ENCODE peak calls at places on chromosomes 7 and 10, in eight cellular contexts. One of them, this sample, is unnamed.

GRCh38 chr10:132306951-132307751 is 599 bp downstream of the STK32C start:
- DNase-seq in fibroblast of lung: peak; percentile 7
- DNase-seq in breast epithelium: peak; percentile 45
- DNase-seq in osteoblast: peak; percentile 88
- DNase-seq in OCI-LY7: no peak
- DNase-seq in heart left ventricle: peak; percentile 56
- DNase-seq in small intestine: peak; percentile 27
- DNase-seq in psoas muscle: peak; percentile 53
- DNase-seq in this sample: peak; percentile 85

GRCh38 chr7:107208046-107208458 is 39.2 kb downstream of the HBP1 start:
- DNase-seq in heart left ventricle: no peak
- DNase-seq in fibroblast of lung: peak; percentile 23
- DNase-seq in breast epithelium: no peak
- DNase-seq in OCI-LY7: peak; percentile 4
- DNase-seq in small intestine: no peak
- DNase-seq in psoas muscle: no peak
- DNase-seq in osteoblast: peak; percentile 73
- DNase-seq in this sample: no peak

GRCh38 chr7:28474267-28474618 is 61.9 kb downstream of the CREB5 start:
- DNase-seq in fibroblast of lung: no peak
- DNase-seq in heart left ventricle: no peak
- DNase-seq in osteoblast: no peak
- DNase-seq in OCI-LY7: no peak
- DNase-seq in small intestine: no peak
- DNase-seq in psoas muscle: no peak
- DNase-seq in breast epithelium: no peak
- DNase-seq in this sample: no peak

GRCh38 chr10:8416192-8416701 is 361.8 kb downstream of the GATA3 start:
- DNase-seq in heart left ventricle: no peak
- DNase-seq in psoas muscle: no peak
- DNase-seq in OCI-LY7: no peak
- DNase-seq in fibroblast of lung: no peak
- DNase-seq in breast epithelium: no peak
- DNase-seq in osteoblast: no peak
- DNase-seq in small intestine: no peak
- DNase-seq in this sample: no peak

GRCh38 chr7:29946428-29947186 is 43.0 kb downstream of the SCRN1 start:
- DNase-seq in osteoblast: peak; percentile 73
- DNase-seq in OCI-LY7: peak; percentile 27
- DNase-seq in small intestine: peak; percentile 9
- DNase-seq in fibroblast of lung: peak; percentile 44
- DNase-seq in heart left ventricle: peak; percentile 43
- DNase-seq in breast epithelium: no peak
- DNase-seq in psoas muscle: no peak
- DNase-seq in this sample: peak; percentile 46

GRCh38 chr10:22420787-22421517 is 75.7 kb downstream of the SPAG6 start:
- DNase-seq in fibroblast of lung: peak; percentile 59
- DNase-seq in small intestine: no peak
- DNase-seq in OCI-LY7: peak; percentile 36
- DNase-seq in breast epithelium: no peak
- DNase-seq in heart left ventricle: no peak
- DNase-seq in osteoblast: peak; percentile 80
- DNase-seq in psoas muscle: no peak
- DNase-seq in this sample: no peak

GRCh38 chr10:116947838-116948529 is 57.0 kb downstream of the SHTN1 start:
- DNase-seq in fibroblast of lung: peak; percentile 28
- DNase-seq in psoas muscle: no peak
- DNase-seq in breast epithelium: no peak
- DNase-seq in heart left ventricle: no peak
- DNase-seq in small intestine: peak; percentile 3
- DNase-seq in OCI-LY7: no peak
- DNase-seq in osteoblast: no peak
- DNase-seq in this sample: no peak

GRCh38 chr7:2299131-2299829 is 15.0 kb downstream of the SNX8 start:
- DNase-seq in breast epithelium: no peak
- DNase-seq in small intestine: no peak
- DNase-seq in heart left ventricle: no peak
- DNase-seq in psoas muscle: peak; percentile 30
- DNase-seq in osteoblast: peak; percentile 94
- DNase-seq in fibroblast of lung: peak; percentile 75
- DNase-seq in OCI-LY7: peak; percentile 19
- DNase-seq in this sample: no peak

GRCh38 chr10:49633327-49634045 is 19.6 kb downstream of the CHAT start:
- DNase-seq in breast epithelium: no peak
- DNase-seq in heart left ventricle: no peak
- DNase-seq in psoas muscle: no peak
- DNase-seq in fibroblast of lung: no peak
- DNase-seq in small intestine: no peak
- DNase-seq in OCI-LY7: no peak
- DNase-seq in osteoblast: peak; percentile 63
- DNase-seq in this sample: no peak

GRCh38 chr10:118792501-118792900 is 37.7 kb upstream of the CACUL1 start:
- DNase-seq in small intestine: no peak
- DNase-seq in psoas muscle: no peak
- DNase-seq in OCI-LY7: no peak
- DNase-seq in osteoblast: peak; percentile 63
- DNase-seq in fibroblast of lung: peak; percentile 8
- DNase-seq in heart left ventricle: no peak
- DNase-seq in breast epithelium: peak; percentile 44
- DNase-seq in this sample: no peak

GRCh38 chr7:84399661-84400060 is 205.1 kb upstream of the SEMA3A start:
- DNase-seq in psoas muscle: no peak
- DNase-seq in breast epithelium: no peak
- DNase-seq in fibroblast of lung: no peak
- DNase-seq in OCI-LY7: no peak
- DNase-seq in heart left ventricle: no peak
- DNase-seq in osteoblast: peak; percentile 3
- DNase-seq in small intestine: no peak
- DNase-seq in this sample: no peak

GRCh38 chr7:44964384-44964830 is 14.4 kb downstream of the MYO1G start:
- DNase-seq in fibroblast of lung: no peak
- DNase-seq in psoas muscle: no peak
- DNase-seq in OCI-LY7: no peak
- DNase-seq in osteoblast: peak; percentile 92
- DNase-seq in heart left ventricle: no peak
- DNase-seq in small intestine: no peak
- DNase-seq in breast epithelium: no peak
- DNase-seq in this sample: no peak

GRCh38 chr10:3887885-3888476 is 103.0 kb upstream of the KLF6 start:
- DNase-seq in OCI-LY7: no peak
- DNase-seq in heart left ventricle: no peak
- DNase-seq in psoas muscle: peak; percentile 47
- DNase-seq in small intestine: peak; percentile 87
- DNase-seq in osteoblast: peak; percentile 86
- DNase-seq in breast epithelium: peak; percentile 67
- DNase-seq in fibroblast of lung: peak; percentile 78
- DNase-seq in this sample: no peak
- H3K4me1 ChIP-seq in OCI-LY7: no peaks in the 10 kb centered on the region
- H3K4me1 ChIP-seq in heart left ventricle: peaks cover 15% of the 10 kb centered on the region
- H3K4me1 ChIP-seq in psoas muscle: peaks cover 20% of the 10 kb centered on the region
- H3K4me1 ChIP-seq in small intestine: peaks cover 2% of the 10 kb centered on the region
- H3K4me1 ChIP-seq in osteoblast: peaks cover 41% of the 10 kb centered on the region
- H3K4me1 ChIP-seq in breast epithelium: no peaks in the 10 kb centered on the region
- H3K4me1 ChIP-seq in fibroblast of lung: peaks cover 19% of the 10 kb centered on the region
- H3K4me1 ChIP-seq in this sample: peaks cover 31% of the 10 kb centered on the region

GRCh38 chr7:105000190-105000589 is 13.8 kb upstream of the KMT2E start:
- DNase-seq in heart left ventricle: no peak
- DNase-seq in breast epithelium: no peak
- DNase-seq in fibroblast of lung: no peak
- DNase-seq in osteoblast: peak; percentile 36
- DNase-seq in psoas muscle: no peak
- DNase-seq in OCI-LY7: no peak
- DNase-seq in small intestine: no peak
- DNase-seq in this sample: no peak
- H3K4me1 ChIP-seq in heart left ventricle: peaks cover 56% of the 10 kb centered on the region
- H3K4me1 ChIP-seq in breast epithelium: peaks cover 31% of the 10 kb centered on the region
- H3K4me1 ChIP-seq in fibroblast of lung: peaks cover 3% of the 10 kb centered on the region
- H3K4me1 ChIP-seq in osteoblast: peaks cover 39% of the 10 kb centered on the region
- H3K4me1 ChIP-seq in psoas muscle: peaks cover 98% of the 10 kb centered on the region
- H3K4me1 ChIP-seq in OCI-LY7: peaks cover 39% of the 10 kb centered on the region
- H3K4me1 ChIP-seq in small intestine: peaks cover 15% of the 10 kb centered on the region
- H3K4me1 ChIP-seq in this sample: peaks cover 81% of the 10 kb centered on the region

GRCh38 chr10:87803328-87803727 is 14.7 kb downstream of the ATAD1 start:
- DNase-seq in heart left ventricle: no peak
- DNase-seq in osteoblast: no peak
- DNase-seq in OCI-LY7: no peak
- DNase-seq in small intestine: no peak
- DNase-seq in psoas muscle: no peak
- DNase-seq in fibroblast of lung: no peak
- DNase-seq in breast epithelium: no peak
- DNase-seq in this sample: no peak
- H3K4me1 ChIP-seq in heart left ventricle: no peaks in the 10 kb centered on the region
- H3K4me1 ChIP-seq in osteoblast: no peaks in the 10 kb centered on the region
- H3K4me1 ChIP-seq in OCI-LY7: no peaks in the 10 kb centered on the region
- H3K4me1 ChIP-seq in small intestine: no peaks in the 10 kb centered on the region
- H3K4me1 ChIP-seq in psoas muscle: no peaks in the 10 kb centered on the region
- H3K4me1 ChIP-seq in fibroblast of lung: no peaks in the 10 kb centered on the region
- H3K4me1 ChIP-seq in breast epithelium: no peaks in the 10 kb centered on the region
- H3K4me1 ChIP-seq in this sample: peaks cover 22% of the 10 kb centered on the region

GRCh38 chr10:124742418-124743187 is 1.6 kb downstream of the FAM53B start:
- DNase-seq in fibroblast of lung: peak; percentile 33
- DNase-seq in psoas muscle: peak; percentile 24
- DNase-seq in breast epithelium: no peak
- DNase-seq in osteoblast: no peak
- DNase-seq in OCI-LY7: peak; percentile 79
- DNase-seq in heart left ventricle: no peak
- DNase-seq in small intestine: peak; percentile 60
- DNase-seq in this sample: no peak

GRCh38 chr10:124741922-124742417 is 2.2 kb downstream of the FAM53B start:
- DNase-seq in breast epithelium: no peak
- DNase-seq in fibroblast of lung: no peak
- DNase-seq in small intestine: peak; percentile 49
- DNase-seq in OCI-LY7: peak; percentile 50
- DNase-seq in psoas muscle: peak; percentile 19
- DNase-seq in heart left ventricle: peak; percentile 45
- DNase-seq in osteoblast: no peak
- DNase-seq in this sample: peak; percentile 84

GRCh38 chr10:124744688-124745055 is 494 bp upstream of the FAM53B start:
- DNase-seq in osteoblast: peak; percentile 86
- DNase-seq in psoas muscle: no peak
- DNase-seq in fibroblast of lung: peak; percentile 69
- DNase-seq in small intestine: no peak
- DNase-seq in breast epithelium: peak; percentile 55
- DNase-seq in heart left ventricle: no peak
- DNase-seq in OCI-LY7: no peak
- DNase-seq in this sample: peak; percentile 61

GRCh38 chr10:124744047-124744687 is at the start of gene FAM53B:
- DNase-seq in small intestine: peak; percentile 91
- DNase-seq in osteoblast: peak; percentile 98
- DNase-seq in OCI-LY7: peak; percentile 89
- DNase-seq in heart left ventricle: peak; percentile 91
- DNase-seq in fibroblast of lung: peak; percentile 78
- DNase-seq in breast epithelium: no peak
- DNase-seq in psoas muscle: peak; percentile 91
- DNase-seq in this sample: peak; percentile 80

GRCh38 chr10:124743188-124744046 is 761 bp downstream of the FAM53B start:
- DNase-seq in OCI-LY7: peak; percentile 57
- DNase-seq in osteoblast: peak; percentile 93
- DNase-seq in psoas muscle: peak; percentile 53
- DNase-seq in heart left ventricle: no peak
- DNase-seq in small intestine: no peak
- DNase-seq in breast epithelium: no peak
- DNase-seq in fibroblast of lung: peak; percentile 36
- DNase-seq in this sample: peak; percentile 45
- H3K4me1 ChIP-seq in OCI-LY7: peaks cover 53% of the 10 kb centered on the region
- H3K4me1 ChIP-seq in osteoblast: peaks cover 25% of the 10 kb centered on the region
- H3K4me1 ChIP-seq in psoas muscle: peaks cover 58% of the 10 kb centered on the region
- H3K4me1 ChIP-seq in heart left ventricle: peaks cover 43% of the 10 kb centered on the region
- H3K4me1 ChIP-seq in small intestine: peaks cover 13% of the 10 kb centered on the region
- H3K4me1 ChIP-seq in breast epithelium: peaks cover 35% of the 10 kb centered on the region
- H3K4me1 ChIP-seq in fibroblast of lung: peaks cover 2% of the 10 kb centered on the region
- H3K4me1 ChIP-seq in this sample: peaks cover 46% of the 10 kb centered on the region

GRCh38 chr7:76002139-76002538 is 7.7 kb upstream of the TMEM120A start:
- DNase-seq in heart left ventricle: no peak
- DNase-seq in small intestine: no peak
- DNase-seq in psoas muscle: no peak
- DNase-seq in fibroblast of lung: no peak
- DNase-seq in OCI-LY7: no peak
- DNase-seq in breast epithelium: no peak
- DNase-seq in osteoblast: no peak
- DNase-seq in this sample: no peak
- H3K4me1 ChIP-seq in heart left ventricle: no peaks in the 10 kb centered on the region
- H3K4me1 ChIP-seq in small intestine: no peaks in the 10 kb centered on the region
- H3K4me1 ChIP-seq in psoas muscle: no peaks in the 10 kb centered on the region
- H3K4me1 ChIP-seq in fibroblast of lung: no peaks in the 10 kb centered on the region
- H3K4me1 ChIP-seq in OCI-LY7: no peaks in the 10 kb centered on the region
- H3K4me1 ChIP-seq in breast epithelium: no peaks in the 10 kb centered on the region
- H3K4me1 ChIP-seq in osteoblast: no peaks in the 10 kb centered on the region
- H3K4me1 ChIP-seq in this sample: no peaks in the 10 kb centered on the region

DNA sequence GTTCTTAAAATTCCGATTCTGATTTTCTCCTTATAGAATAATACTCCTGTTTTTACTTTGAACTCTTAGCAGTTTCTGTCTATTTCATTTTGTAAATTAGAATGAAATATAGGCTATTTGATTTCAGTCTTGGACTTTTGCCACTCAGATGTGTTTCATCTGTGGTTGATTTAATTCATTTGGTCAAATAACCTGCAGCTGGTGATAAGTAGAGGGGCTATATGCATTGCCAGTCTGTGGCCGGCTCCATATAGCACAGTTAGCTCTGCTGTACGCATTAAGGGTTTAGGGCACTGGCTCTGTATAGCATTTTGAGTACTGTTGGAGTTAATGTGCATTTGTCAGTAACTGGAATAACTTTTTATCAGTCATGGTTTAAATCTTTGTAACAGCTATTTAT is 35.7 kb downstream of the RBM33 start:
- DNase-seq in OCI-LY7: no peak
- DNase-seq in small intestine: no peak
- DNase-seq in heart left ventricle: no peak
- DNase-seq in fibroblast of lung: no peak
- DNase-seq in psoas muscle: no peak
- DNase-seq in osteoblast: no peak
- DNase-seq in breast epithelium: no peak
- DNase-seq in this sample: no peak
- H3K4me1 ChIP-seq in OCI-LY7: peaks cover 14% of the 10 kb centered on the region
- H3K4me1 ChIP-seq in small intestine: peaks cover 2% of the 10 kb centered on the region
- H3K4me1 ChIP-seq in heart left ventricle: peaks cover 10% of the 10 kb centered on the region
- H3K4me1 ChIP-seq in fibroblast of lung: no peaks in the 10 kb centered on the region
- H3K4me1 ChIP-seq in psoas muscle: peaks cover 4% of the 10 kb centered on the region
- H3K4me1 ChIP-seq in osteoblast: peaks cover 11% of the 10 kb centered on the region
- H3K4me1 ChIP-seq in breast epithelium: no peaks in the 10 kb centered on the region
- H3K4me1 ChIP-seq in this sample: no peaks in the 10 kb centered on the region

GRCh38 chr10:113041841-113042745 is 92.0 kb downstream of the TCF7L2 start:
- DNase-seq in fibroblast of lung: no peak
- DNase-seq in osteoblast: no peak
- DNase-seq in heart left ventricle: no peak
- DNase-seq in psoas muscle: no peak
- DNase-seq in small intestine: no peak
- DNase-seq in breast epithelium: no peak
- DNase-seq in OCI-LY7: no peak
- DNase-seq in this sample: no peak
- H3K4me1 ChIP-seq in fibroblast of lung: peaks cover 8% of the 10 kb centered on the region
- H3K4me1 ChIP-seq in osteoblast: peaks cover 20% of the 10 kb centered on the region
- H3K4me1 ChIP-seq in heart left ventricle: peaks cover 3% of the 10 kb centered on the region
- H3K4me1 ChIP-seq in psoas muscle: peaks cover 2% of the 10 kb centered on the region
- H3K4me1 ChIP-seq in small intestine: peaks cover 2% of the 10 kb centered on the region
- H3K4me1 ChIP-seq in breast epithelium: no peaks in the 10 kb centered on the region
- H3K4me1 ChIP-seq in OCI-LY7: no peaks in the 10 kb centered on the region
- H3K4me1 ChIP-seq in this sample: peaks cover 10% of the 10 kb centered on the region

This sample was measured in thyroid gland.